ENCODE peak calls at places on chromosomes 4 and X, in seven cellular contexts. A, V, L, D, J, H and G are unnamed samples.

GRCh38 chr4:38686682-38687081 is 22.7 kb downstream of the KLF3 start:
- DNase-seq in L (no peak), D (no peak), J (no peak), V (no peak), H (no peak), A (no peak), G (no peak)

GRCh38 chrX:31353095-31353494 is 281.3 kb upstream of the FTHL17 start:
- DNase-seq in V (no peak), H (no peak), J (no peak), D (no peak), L (no peak), A (no peak), G (no peak)

GRCh38 chr4:147340111-147340510 is 140.8 kb upstream of the EDNRA start:
- DNase-seq in V (no peak), D (no peak), L (no peak), J (peak; percentile 17), H (no peak), A (no peak), G (no peak)

GRCh38 chr4:84710520-84710919 is 127.6 kb downstream of the CDS1 start:
- DNase-seq in A (no peak), J (no peak), D (no peak), V (no peak), L (no peak), H (no peak), G (no peak)

GRCh38 chr4:153676491-153676890 is 7.6 kb upstream of the TLR2 start:
- DNase-seq in V (no peak), A (no peak), H (no peak), J (no peak), D (no peak), L (no peak), G (no peak)

GRCh38 chrX:108199691-108200090 is 108.1 kb downstream of the ATG4A start:
- DNase-seq in H (peak; percentile 58), V (no peak), J (no peak), D (no peak), A (peak; percentile 2), L (no peak), G (peak; percentile 25)

GRCh38 chrX:111445485-111445884 is 33.5 kb upstream of the DCX start:
- DNase-seq in L (no peak), J (peak; percentile 20), V (no peak), H (peak; percentile 73), D (no peak), A (peak; percentile 21), G (no peak)

GRCh38 chr4:24067781-24068193 is 177.9 kb upstream of the PPARGC1A start:
- DNase-seq in L (no peak), A (no peak), D (no peak), H (no peak), J (no peak), V (no peak), G (no peak)

GRCh38 chrX:154478728-154479622 is at the start of gene LAGE3:
- DNase-seq in J (peak; percentile 61), H (peak; percentile 88), A (peak; percentile 60), L (peak; percentile 96), V (peak; percentile 95), D (peak; percentile 96), G (peak; percentile 99)

GRCh38 chr4:47531241-47531953 is 46.3 kb downstream of the ATP10D start:
- DNase-seq in J (no peak), L (no peak), V (peak; percentile 29), D (no peak), A (peak; percentile 16), H (peak; percentile 78), G (no peak)

GRCh38 chrX:44202596-44202995 is 140.9 kb downstream of the EFHC2 start:
- DNase-seq in A (no peak), H (no peak), J (no peak), D (no peak), V (no peak), L (no peak), G (no peak)

GRCh38 chr4:121375262-121375661 is 5.6 kb downstream of the QRFPR start:
- DNase-seq in A (no peak), V (no peak), L (no peak), D (no peak), H (no peak), J (no peak), G (no peak)

DNA sequence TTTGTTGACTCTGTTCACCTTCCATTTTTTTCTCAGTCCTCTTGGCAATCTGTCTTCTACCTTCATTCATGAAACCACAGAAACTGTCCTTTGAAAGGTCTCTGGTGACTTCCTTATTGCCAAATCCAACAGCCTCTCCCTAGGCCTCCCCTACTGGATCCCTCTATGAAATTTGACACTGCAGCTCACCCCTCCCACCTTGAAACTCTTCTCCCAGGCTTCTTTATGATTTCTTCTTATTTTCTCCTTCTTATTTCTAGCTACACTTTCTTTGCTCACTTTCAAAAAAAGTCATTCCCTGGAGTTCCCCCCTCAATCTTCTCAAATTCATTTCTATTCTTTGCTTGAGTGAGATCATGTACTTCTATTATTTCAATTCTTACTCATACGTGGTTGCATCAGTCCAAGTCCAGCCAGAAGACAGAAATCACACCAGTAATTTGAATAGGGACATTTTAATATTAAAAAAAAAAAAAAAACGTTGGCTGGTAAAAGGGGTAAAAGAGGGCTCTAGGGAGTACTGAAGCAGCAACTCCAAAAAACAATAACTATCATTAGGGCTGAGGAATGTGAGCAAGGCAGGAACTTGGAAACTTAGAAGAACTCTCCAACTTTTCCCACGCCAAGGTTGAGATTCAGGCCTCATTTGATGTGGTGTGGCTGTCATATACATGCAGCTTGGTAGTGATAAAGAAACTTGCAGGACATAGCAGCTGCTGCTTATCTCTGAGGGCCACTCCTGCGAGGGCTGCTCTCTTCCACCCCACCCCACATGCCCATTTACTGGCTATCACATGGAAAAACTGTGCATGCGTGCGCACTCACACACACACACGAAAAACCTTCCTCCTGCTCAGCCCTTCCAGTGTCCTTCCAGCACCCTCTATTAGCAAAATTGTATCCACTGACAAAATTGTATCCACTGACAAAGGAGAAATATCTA is 169.8 kb upstream of the GALNT7 start:
- DNase-seq in H (peak; percentile 19), D (no peak), V (no peak), J (no peak), L (no peak), A (no peak), G (no peak)
- TF ChIP-seq POLR2AphosphoS5 in H (no peak), D (no peak), V (no peak), J (no peak), L (no peak), A (no peak), G (no peak)

GRCh38 chrX:41084360-41085104 is 713 bp upstream of the USP9X start:
- DNase-seq in A (peak; percentile 87), J (peak; percentile 67), H (peak; percentile 93), D (peak; percentile 96), L (peak; percentile 100), V (peak; percentile 99), G (peak; percentile 97)

GRCh38 chrX:41084044-41084359 is 1.2 kb upstream of the USP9X start:
- DNase-seq in L (no peak), V (no peak), A (no peak), J (no peak), H (no peak), D (no peak), G (no peak)

GRCh38 chrX:41085883-41086626 is 810 bp downstream of the USP9X start:
- DNase-seq in A (peak; percentile 30), H (peak; percentile 49), V (peak; percentile 50), D (peak; percentile 80), L (peak; percentile 80), J (no peak), G (peak; percentile 89)

GRCh38 chrX:41086627-41086932 is 1.3 kb downstream of the USP9X start:
- DNase-seq in H (no peak), L (no peak), V (no peak), A (no peak), D (no peak), J (no peak), G (no peak)

DNA sequence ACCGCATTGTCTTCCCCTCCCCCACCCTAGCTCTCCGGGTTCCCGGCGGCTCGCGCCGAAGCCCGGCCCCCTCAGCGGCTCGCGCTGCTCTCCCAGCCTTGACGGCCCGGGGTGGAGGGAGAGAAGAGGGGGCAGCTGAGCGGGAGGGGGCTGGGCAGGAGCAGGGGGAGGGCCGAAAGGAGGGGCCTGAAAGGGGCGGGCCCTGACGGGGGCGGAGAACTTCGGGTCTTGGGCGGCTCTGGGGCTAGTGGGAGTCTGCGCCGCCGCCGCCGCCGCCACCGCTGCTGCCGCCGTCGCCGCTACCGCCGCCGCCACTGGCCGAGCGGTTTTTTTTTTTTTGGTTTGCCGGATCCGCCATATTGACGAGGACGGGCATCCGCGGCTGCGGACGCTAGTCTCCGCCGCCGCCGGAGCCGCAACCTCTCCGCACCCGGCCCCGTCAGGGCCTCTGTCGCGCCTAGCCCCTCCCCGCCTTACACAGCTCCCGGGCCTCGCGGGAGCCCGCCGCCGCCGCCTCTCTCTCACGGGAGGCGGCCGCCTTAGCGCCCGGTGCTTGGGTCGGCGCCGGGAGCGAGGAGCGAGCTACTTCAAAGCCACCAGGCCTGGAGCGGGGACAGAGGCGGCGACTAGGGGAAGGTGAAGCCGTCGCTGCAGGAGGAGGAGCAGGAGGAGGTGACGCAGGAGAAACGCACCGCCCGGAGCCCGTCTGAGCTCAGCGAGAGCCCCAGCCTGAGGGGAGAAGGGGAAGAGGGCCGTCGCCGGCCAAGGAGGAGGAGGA is at the start of gene USP9X:
- DNase-seq in H (peak; percentile 78), A (peak; percentile 66), J (peak; percentile 32), D (peak; percentile 91), L (peak; percentile 98), V (peak; percentile 92), G (peak; percentile 89)
- TF ChIP-seq POLR2AphosphoS5 in H (peak; percentile 43), A (no peak), J (no peak), D (no peak), L (peak; percentile 77), V (peak; percentile 82), G (no peak)

DNA sequence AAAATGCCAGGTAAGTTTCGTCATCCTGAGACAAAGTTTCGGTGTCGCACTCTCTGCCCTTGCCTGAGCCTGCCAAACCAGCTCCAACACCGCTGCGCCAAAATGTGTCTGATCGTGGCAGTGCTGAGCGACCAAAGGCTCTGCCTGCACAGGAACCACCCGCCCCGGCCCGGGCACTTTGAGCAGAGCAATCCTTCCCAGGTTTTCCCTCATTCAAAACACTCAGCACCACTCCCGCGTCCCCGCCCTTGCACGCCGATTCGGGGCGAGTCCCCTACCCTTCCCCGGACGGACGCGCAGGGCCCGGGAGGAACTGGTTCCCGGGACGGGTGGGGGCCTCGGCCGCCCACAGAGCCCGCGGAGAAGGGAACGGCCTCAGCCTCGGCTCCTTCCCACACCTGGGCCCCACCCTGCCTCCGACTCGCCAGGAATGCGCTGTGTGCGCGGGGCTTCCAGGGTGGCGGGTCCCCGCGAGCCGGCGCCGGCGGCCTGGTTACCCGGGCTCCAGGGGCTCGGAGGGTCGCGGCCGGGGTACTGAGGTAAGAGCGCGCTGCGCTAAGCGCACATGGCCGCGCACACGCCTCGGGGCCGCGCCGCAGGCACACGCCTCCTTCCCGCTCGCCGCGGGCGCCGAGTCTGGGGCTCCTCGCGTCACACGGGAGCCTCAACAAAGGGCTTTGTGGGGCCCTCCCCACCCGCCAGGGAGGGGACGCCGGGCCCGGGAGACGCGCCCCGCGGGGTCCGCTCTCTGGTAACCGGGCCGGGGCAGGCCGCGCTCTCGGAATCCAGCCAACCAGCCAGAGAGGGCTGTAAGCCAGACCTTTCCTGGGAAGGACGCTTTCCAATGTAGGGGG is at the start of gene C4orf36:
- DNase-seq in A (no peak), V (peak; percentile 79), D (peak; percentile 88), J (no peak), H (peak; percentile 90), L (peak; percentile 77), G (peak; percentile 93)
- TF ChIP-seq POLR2AphosphoS5 in A (no peak), V (no peak), D (peak; percentile 79), J (no peak), H (peak; percentile 60), L (no peak), G (no peak)

DNA sequence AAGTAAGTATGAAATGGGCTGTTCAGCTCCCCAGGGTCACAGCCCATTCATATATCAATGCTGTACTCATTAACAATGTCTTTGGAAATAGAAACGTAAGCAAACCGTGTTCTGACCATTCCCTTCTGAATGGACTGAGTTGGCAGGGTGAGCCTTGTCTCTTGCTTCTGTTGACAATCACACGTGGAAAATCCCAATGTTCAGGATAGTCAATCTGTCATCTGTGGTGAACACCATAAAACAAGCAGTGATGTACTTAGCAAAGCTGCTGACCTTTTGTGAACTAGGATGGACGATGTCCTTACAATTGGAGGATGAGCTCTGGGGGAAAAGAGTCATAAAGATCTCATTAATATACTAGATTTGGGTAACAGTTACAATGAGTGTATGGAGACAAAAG is 109.6 kb upstream of the PAQR3 start:
- DNase-seq in J (no peak), H (no peak), A (no peak), D (no peak), V (no peak), L (no peak), G (no peak)
- TF ChIP-seq POLR2AphosphoS5 in J (no peak), H (no peak), A (no peak), D (no peak), V (no peak), L (peak; percentile 67), G (no peak)